ENCODE peak calls at places on chromosome 6, in ten cellular contexts. E is A549, F is endothelial cell of umbilical vein, K is transverse colon, C is lower leg skin, M is ovary, Q is spleen, P is stomach, N is tibial nerve, H is Peyer's patch. X is an unnamed sample.

GRCh38 chr6:14924126-14925024 is 321.5 kb upstream of the JARID2 start:
- DNase-seq in E (no peak), F (no peak), K (no peak), C (no peak), M (no peak), Q (no peak), P (no peak), N (no peak), H (no peak), X (no peak)

GRCh38 chr6:10146723-10147451 is 268.0 kb downstream of the TFAP2A start:
- DNase-seq in E (peak; percentile 20), F (no peak), K (no peak), C (no peak), M (no peak), Q (no peak), P (no peak), N (no peak), H (no peak), X (no peak)

GRCh38 chr6:142693446-142693845 is 251.5 kb downstream of the HIVEP2 start:
- DNase-seq in E (no peak), F (peak; percentile 81), K (no peak), C (no peak), M (no peak), Q (no peak), P (no peak), N (no peak), H (no peak), X (no peak)

GRCh38 chr6:65229768-65230167 is 477.3 kb downstream of the EYS start:
- DNase-seq in E (no peak), F (peak; percentile 85), K (no peak), C (no peak), M (no peak), Q (no peak), P (no peak), N (no peak), H (no peak), X (no peak)

GRCh38 chr6:113645576-113645970 is 211.6 kb upstream of the MARCKS start:
- DNase-seq in E (peak; percentile 65), F (no peak), K (peak; percentile 70), C (no peak), M (no peak), Q (no peak), P (no peak), N (no peak), H (no peak), X (no peak)

GRCh38 chr6:44650495-44650894 is 263.0 kb downstream of the CDC5L start:
- DNase-seq in E (no peak), F (no peak), K (no peak), C (no peak), M (no peak), Q (no peak), P (no peak), N (no peak), H (no peak), X (no peak)

GRCh38 chr6:98041921-98042320 is 758.9 kb upstream of the MMS22L start:
- DNase-seq in E (no peak), F (no peak), K (no peak), C (no peak), M (no peak), Q (no peak), P (no peak), N (no peak), H (no peak), X (no peak)

GRCh38 chr6:48061630-48062029 is 49.4 kb downstream of the PTCHD4 start:
- DNase-seq in E (no peak), F (no peak), K (no peak), C (no peak), M (no peak), Q (no peak), P (no peak), N (no peak), H (no peak), X (no peak)

GRCh38 chr6:106220485-106220884 is 105.1 kb downstream of the ATG5 start:
- DNase-seq in E (no peak), F (no peak), K (no peak), C (no peak), M (no peak), Q (no peak), P (no peak), N (no peak), H (no peak), X (no peak)

GRCh38 chr6:166058064-166058739 is 109.4 kb downstream of the TBXT start:
- DNase-seq in E (no peak), F (no peak), K (no peak), C (no peak), M (peak; percentile 84), Q (no peak), P (no peak), N (no peak), H (no peak), X (no peak)

GRCh38 chr6:155185544-155185943 is 78.3 kb upstream of the CLDN20 start:
- DNase-seq in E (peak; percentile 59), F (peak; percentile 25), K (peak; percentile 52), C (no peak), M (no peak), Q (no peak), P (peak; percentile 54), N (no peak), H (peak; percentile 30), X (no peak)

DNA sequence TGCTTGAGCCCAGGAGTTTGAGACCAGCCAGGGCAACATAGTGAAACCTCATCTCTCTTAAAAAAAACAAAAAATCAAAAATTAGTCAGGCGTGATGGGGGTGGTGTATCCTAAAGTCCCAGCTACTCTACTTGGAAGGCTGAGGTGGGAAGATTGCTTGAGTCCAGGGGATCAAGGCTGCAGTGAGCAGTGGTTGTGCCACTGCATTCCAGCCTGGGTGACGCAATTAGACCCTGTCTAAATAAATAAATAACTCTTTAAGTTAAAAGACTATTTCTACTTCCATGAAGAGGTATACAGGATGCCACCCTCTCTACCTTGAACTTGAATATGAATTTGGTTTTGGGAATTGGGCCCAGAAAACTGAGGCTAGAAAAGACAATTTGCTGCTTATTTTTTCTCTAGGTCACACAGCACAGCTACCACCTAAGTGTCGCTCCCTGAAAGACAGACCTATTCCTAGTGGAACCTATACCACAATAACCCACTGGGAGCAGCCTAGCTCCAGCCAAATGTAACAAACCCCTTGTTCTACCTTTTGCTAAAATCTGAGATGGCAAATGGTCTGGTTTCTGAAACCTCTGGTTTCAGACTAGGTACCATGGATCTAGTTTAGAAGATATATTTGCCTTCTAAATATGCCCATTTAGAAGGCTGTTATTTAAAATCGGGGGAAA is 35.2 kb downstream of the HMGCLL1 start:
- DNase-seq in E (peak; percentile 7), F (no peak), K (no peak), C (no peak), M (no peak), Q (no peak), P (no peak), N (no peak), H (no peak), X (no peak)
- TF ChIP-seq POLR2A in E (no peak), F (no peak), K (no peak), C (no peak), M (no peak), Q (no peak), P (no peak), N (no peak), H (no peak), X (no peak)

GRCh38 chr6:42050011-42050896 is at the start of gene TAF8:
- DNase-seq in E (peak; percentile 88), F (peak; percentile 92), K (peak; percentile 93), C (peak; percentile 90), M (peak; percentile 94), Q (peak; percentile 98), P (peak; percentile 90), N (peak; percentile 87), H (peak; percentile 90), X (peak; percentile 95)
- TF ChIP-seq POLR2A in E (peak; percentile 98), F (peak; percentile 99), K (peak; percentile 95), C (no peak), M (peak; percentile 82), Q (peak; percentile 67), P (no peak), N (peak; percentile 89), H (peak; percentile 92), X (peak; percentile 91)

GRCh38 chr6:158191769-158192168 is 23.6 kb downstream of the GTF2H5 start:
- DNase-seq in E (no peak), F (no peak), K (no peak), C (no peak), M (no peak), Q (no peak), P (no peak), N (no peak), H (no peak), X (no peak)

GRCh38 chr6:158185729-158186456 is 17.7 kb downstream of the GTF2H5 start:
- DNase-seq in E (no peak), F (no peak), K (no peak), C (no peak), M (no peak), Q (no peak), P (no peak), N (no peak), H (no peak), X (no peak)

GRCh38 chr6:158191032-158191431 is 22.9 kb downstream of the GTF2H5 start:
- DNase-seq in E (no peak), F (no peak), K (no peak), C (no peak), M (no peak), Q (no peak), P (no peak), N (no peak), H (no peak), X (no peak)

GRCh38 chr6:158184598-158184997 is 16.4 kb downstream of the GTF2H5 start:
- DNase-seq in E (no peak), F (no peak), K (no peak), C (no peak), M (no peak), Q (no peak), P (no peak), N (no peak), H (no peak), X (no peak)

GRCh38 chr6:158188591-158188990 is 20.4 kb downstream of the GTF2H5 start:
- DNase-seq in E (no peak), F (no peak), K (no peak), C (no peak), M (no peak), Q (no peak), P (no peak), N (no peak), H (no peak), X (no peak)
- TF ChIP-seq POLR2A in E (no peak), F (no peak), K (no peak), C (no peak), M (no peak), Q (no peak), P (no peak), N (no peak), H (no peak), X (no peak)

DNA sequence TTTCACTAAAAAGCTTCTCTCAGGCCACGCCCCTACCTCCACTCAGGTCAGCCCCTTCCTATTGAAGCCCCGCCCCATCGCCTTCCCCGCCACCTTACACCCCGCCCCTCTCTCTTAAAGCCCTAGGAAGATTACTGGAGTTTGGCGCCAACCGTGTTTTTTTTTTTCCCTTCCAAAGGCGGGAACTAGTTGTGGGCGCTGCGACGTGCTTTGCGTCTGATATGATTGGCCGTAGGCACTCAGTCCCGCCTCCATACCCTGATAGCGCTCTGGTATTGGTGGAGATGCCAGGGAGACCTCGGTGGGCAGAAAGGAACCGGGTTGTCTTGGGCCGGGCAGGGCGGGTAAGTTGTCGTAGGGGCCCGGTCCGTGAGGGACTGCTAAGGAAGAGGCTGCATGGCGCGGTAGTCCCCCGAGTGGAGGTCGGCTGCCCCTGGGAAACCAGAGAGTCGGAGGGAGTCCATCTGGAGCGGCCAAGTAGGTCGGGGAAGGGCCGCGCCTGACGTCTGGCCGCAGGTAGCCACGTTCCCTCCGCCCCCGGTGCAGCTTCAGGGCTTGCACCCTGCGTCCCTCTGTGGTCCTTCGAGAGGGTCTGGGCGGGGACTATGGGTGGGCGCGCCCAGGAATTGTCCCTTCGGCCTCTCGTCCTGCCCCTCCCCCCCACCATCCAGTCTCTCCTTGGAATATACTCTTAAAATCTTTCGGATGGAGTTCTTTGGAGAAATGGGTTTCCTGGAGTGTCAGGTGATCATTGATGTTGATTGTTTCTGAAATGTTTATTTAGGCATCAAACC is at the start of gene CASP8AP2:
- DNase-seq in E (peak; percentile 97), F (peak; percentile 100), K (peak; percentile 97), C (peak; percentile 96), M (peak; percentile 95), Q (peak; percentile 95), P (peak; percentile 95), N (peak; percentile 92), H (peak; percentile 99), X (peak; percentile 93)
- TF ChIP-seq POLR2A in E (peak; percentile 79), F (peak; percentile 50), K (no peak), C (no peak), M (peak; percentile 36), Q (no peak), P (no peak), N (peak; percentile 76), H (peak; percentile 25), X (peak; percentile 49)